ENCODE peak calls at places on chromosomes 2 and 18, in seven cellular contexts. U is sigmoid colon, F is WTC11, N is nephron progenitor cell, C is cardiac fibroblast, L is HL-60, P is psoas muscle. G is an unnamed sample.

GRCh38 chr18:64765908-64766307 is 617.0 kb upstream of the LINC00305 start:
- DNase-seq in U (no peak), F (no peak), N (no peak), C (no peak), L (no peak), P (no peak), G (no peak)

GRCh38 chr2:31539505-31539904 is 41.2 kb downstream of the SRD5A2 start:
- DNase-seq in U (no peak), F (peak; percentile 21), N (no peak), C (no peak), L (no peak), P (no peak), G (no peak)

GRCh38 chr2:72562451-72563153 is 263.2 kb downstream of the EXOC6B start:
- DNase-seq in U (no peak), F (no peak), N (no peak), C (peak; percentile 45), L (no peak), P (no peak), G (no peak)

GRCh38 chr2:11850082-11850481 is 103.7 kb downstream of the LPIN1 start:
- DNase-seq in U (no peak), F (peak; percentile 21), N (no peak), C (no peak), L (no peak), P (no peak), G (no peak)

GRCh38 chr18:43129946-43130523 is 14.6 kb upstream of the RIT2 start:
- DNase-seq in U (no peak), F (no peak), N (no peak), C (no peak), L (no peak), P (no peak), G (no peak)

GRCh38 chr2:33704352-33704751 is 105.3 kb upstream of the FAM98A start:
- DNase-seq in U (no peak), F (no peak), N (no peak), C (no peak), L (no peak), P (no peak), G (no peak)

GRCh38 chr2:8575011-8575750 is 106.7 kb upstream of the ID2 start:
- DNase-seq in U (peak; percentile 61), F (no peak), N (no peak), C (peak; percentile 16), L (no peak), P (no peak), G (peak; percentile 60)

GRCh38 chr2:86135653-86136052 is 29.6 kb downstream of the PTCD3 start:
- DNase-seq in U (no peak), F (no peak), N (no peak), C (no peak), L (no peak), P (no peak), G (no peak)

GRCh38 chr2:11500702-11501303 is 33.0 kb upstream of the GREB1 start:
- DNase-seq in U (no peak), F (no peak), N (no peak), C (no peak), L (no peak), P (no peak), G (no peak)

GRCh38 chr18:59553273-59553672 is 143.9 kb downstream of the CCBE1 start:
- DNase-seq in U (no peak), F (no peak), N (no peak), C (no peak), L (no peak), P (no peak), G (no peak)

GRCh38 chr18:59551902-59552635 is 145.2 kb downstream of the CCBE1 start:
- DNase-seq in U (no peak), F (no peak), N (no peak), C (peak; percentile 72), L (no peak), P (no peak), G (no peak)

GRCh38 chr18:59546164-59546563 is 151.1 kb downstream of the CCBE1 start:
- DNase-seq in U (no peak), F (no peak), N (no peak), C (peak; percentile 78), L (no peak), P (no peak), G (no peak)

GRCh38 chr18:59549797-59550516 is 147.3 kb downstream of the CCBE1 start:
- DNase-seq in U (no peak), F (no peak), N (no peak), C (peak; percentile 66), L (no peak), P (no peak), G (no peak)

GRCh38 chr18:59547691-59548182 is 149.5 kb downstream of the CCBE1 start:
- DNase-seq in U (no peak), F (peak; percentile 23), N (no peak), C (peak; percentile 86), L (no peak), P (no peak), G (no peak)
- TF ChIP-seq CTCF in U (no peak), F (no peak), N (no peak), C (no peak), L (no peak), P (no peak), G (peak; percentile 68)

GRCh38 chr18:63320041-63320689 is 596 bp upstream of the BCL2 start:
- DNase-seq in U (peak; percentile 94), F (peak; percentile 60), N (peak; percentile 79), C (peak; percentile 90), L (peak; percentile 68), P (peak; percentile 90), G (no peak)
- TF ChIP-seq CTCF in U (no peak), F (no peak), N (no peak), C (no peak), L (no peak), P (peak; percentile 29), G (peak; percentile 45)

DNA sequence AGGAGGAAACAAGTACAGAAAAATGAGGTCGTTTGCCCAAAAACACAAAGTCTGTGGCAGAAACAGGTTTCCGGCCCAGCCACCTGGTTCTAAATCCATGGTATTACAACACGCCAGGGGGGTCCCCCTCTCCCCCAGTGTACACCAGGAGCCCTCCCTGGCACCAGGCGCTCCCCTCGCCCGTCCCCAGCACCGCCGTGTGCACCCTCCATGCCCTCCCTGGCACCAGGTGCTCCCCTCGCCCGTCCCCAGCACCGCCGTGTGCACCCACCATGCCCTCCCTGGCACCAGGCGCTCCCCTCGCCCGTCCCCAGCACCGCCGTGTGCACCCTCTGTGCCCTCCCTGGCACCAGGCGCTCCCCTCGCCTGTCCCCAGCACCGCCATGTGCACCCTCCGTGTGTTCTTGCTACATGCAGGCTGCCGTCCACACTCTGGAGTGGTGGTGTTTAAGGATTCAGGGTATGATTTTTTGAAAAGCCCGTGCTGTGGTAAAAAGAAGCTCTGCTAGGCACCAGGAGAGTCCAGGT is 59.8 kb upstream of the NFATC1 start:
- DNase-seq in U (no peak), F (no peak), N (no peak), C (no peak), L (no peak), P (no peak), G (no peak)
- TF ChIP-seq CTCF in U (no peak), F (no peak), N (no peak), C (no peak), L (no peak), P (no peak), G (no peak)

DNA sequence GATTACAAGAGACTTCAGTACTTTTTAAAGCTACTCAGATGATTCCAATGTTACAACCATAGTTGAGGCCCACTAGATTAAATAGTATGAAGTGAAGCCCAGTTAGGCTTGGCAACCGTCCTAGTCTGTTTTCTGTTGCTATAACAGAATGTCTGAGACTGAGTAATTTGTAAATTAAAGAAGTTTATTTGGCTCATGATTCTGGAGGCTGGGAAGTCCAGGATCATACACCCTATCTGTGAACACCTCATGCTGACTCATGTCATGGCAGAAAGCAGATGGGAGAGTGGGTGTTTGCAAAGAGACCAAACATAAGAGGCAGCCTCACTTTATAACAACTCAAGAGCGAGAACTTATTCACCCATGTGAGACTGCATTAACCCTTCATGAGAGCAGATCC is 63.1 kb downstream of the CCDC150 start:
- DNase-seq in U (no peak), F (no peak), N (no peak), C (no peak), L (no peak), P (no peak), G (no peak)
- TF ChIP-seq CTCF in U (no peak), F (no peak), N (no peak), C (no peak), L (no peak), P (no peak), G (no peak)

DNA sequence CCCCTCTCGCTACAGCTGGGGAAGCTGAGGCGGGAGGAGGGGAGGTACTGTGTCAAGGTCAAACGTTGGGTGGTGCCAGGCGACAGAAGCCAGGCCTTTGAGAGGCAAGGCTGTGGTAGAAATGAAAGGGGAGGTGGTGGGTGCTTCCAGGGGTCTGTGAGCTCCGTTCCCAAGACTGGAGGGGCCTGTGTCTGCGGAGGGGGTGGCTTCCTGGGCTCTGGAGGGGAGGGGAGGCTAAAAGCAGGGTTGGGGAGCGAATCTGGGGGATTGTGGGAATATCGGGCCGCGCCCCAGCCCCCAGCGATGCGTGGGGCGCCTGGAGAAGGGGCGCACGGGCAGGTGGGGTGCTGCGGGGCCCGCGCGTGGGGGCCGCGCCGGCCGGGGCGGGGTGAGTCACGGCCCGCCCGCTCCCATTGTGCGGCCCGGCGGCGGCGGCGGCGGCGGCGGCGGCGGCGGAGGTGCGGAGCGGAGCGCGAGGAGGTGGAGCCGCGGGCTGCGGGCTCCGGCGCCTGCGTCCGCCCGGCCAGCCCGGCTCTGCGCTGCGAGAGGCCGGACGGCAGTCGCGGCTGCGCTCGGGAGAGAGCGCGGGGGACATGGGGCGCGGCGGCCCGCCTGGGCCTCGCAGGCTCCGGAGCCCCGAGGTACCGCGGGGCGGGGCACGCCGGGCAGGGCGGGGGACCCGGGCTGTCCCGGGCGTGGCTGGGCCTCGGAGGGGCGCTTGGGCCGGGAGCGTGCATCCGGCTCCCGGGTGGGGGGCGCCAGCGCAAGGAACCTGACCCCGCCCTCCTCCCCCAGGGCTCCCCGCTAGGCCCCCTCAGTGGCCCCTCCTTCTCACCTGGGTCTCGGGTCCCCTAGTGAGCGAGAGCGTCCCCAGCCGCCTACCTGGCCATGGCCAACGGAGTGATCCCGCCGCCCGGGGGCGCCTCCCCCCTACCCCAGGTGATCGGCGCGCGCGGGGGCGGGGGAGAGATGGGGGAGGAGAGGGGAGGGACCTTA is at the start of gene SLC4A3:
- DNase-seq in U (no peak), F (peak; percentile 40), N (peak; percentile 66), C (peak; percentile 46), L (no peak), P (peak; percentile 48), G (peak; percentile 56)
- TF ChIP-seq CTCF in U (no peak), F (no peak), N (no peak), C (no peak), L (no peak), P (no peak), G (peak; percentile 45)

GRCh38 chr18:78431606-78432005 is 548.0 kb upstream of the SALL3 start:
- DNase-seq in U (no peak), F (peak; percentile 18), N (no peak), C (no peak), L (no peak), P (no peak), G (no peak)
- TF ChIP-seq CTCF in U (no peak), F (no peak), N (no peak), C (no peak), L (no peak), P (no peak), G (no peak)

G was measured in chondrocyte.